ENCODE peak calls at places on chromosomes 4 and X, in five cellular contexts. C is cardiac fibroblast, N is lower lobe of right lung, W is GM13977, X is mesothelial cell of epicardium. K is an unnamed sample.

GRCh38 chr4:185708348-185708747 is 103.6 kb downstream of the SORBS2 start:
- DNase-seq in X (no peak), W (no peak), N (no peak), C (peak), K (no peak)

GRCh38 chrX:103175944-103176753 is 38.8 kb upstream of the BEX4 start:
- DNase-seq in N (peak), W (peak), C (peak), X (peak), K (peak)

GRCh38 chrX:107561468-107562215 is 66.7 kb upstream of the PRPS1 start:
- DNase-seq in W (no peak), N (no peak), C (peak), X (no peak), K (no peak)

GRCh38 chrX:87516716-87517115 is 886 bp upstream of the KLHL4 start:
- DNase-seq in N (no peak), W (no peak), C (peak), X (no peak), K (no peak)

GRCh38 chrX:45806410-45807121 is 605.9 kb upstream of the DIPK2B start:
- DNase-seq in N (no peak), C (peak), W (peak), X (no peak), K (peak)

GRCh38 chrX:131762802-131763234 is 218.9 kb downstream of the OR13H1 start:
- DNase-seq in X (no peak), C (no peak), N (no peak), W (no peak), K (no peak)

GRCh38 chr4:100882661-100883060 is 364.8 kb upstream of the EMCN start:
- DNase-seq in X (no peak), C (no peak), N (no peak), W (no peak), K (no peak)

GRCh38 chr4:53591372-53591892 is at the start of gene LNX1:
- DNase-seq in X (peak), C (no peak), W (no peak), N (peak), K (no peak)

GRCh38 chr4:182978152-182978827 is 61.1 kb upstream of the DCTD start:
- DNase-seq in X (no peak), N (no peak), W (peak), C (peak), K (no peak)

GRCh38 chrX:7132335-7133035 is 15.0 kb upstream of the STS start:
- DNase-seq in W (no peak), C (peak), N (peak), X (peak), K (no peak)

GRCh38 chr4:88006956-88007303 is 505 bp upstream of the PKD2 start:
- DNase-seq in N (no peak), W (no peak), X (no peak), C (peak), K (no peak)

GRCh38 chrX:45070116-45071007 is 130.3 kb downstream of the DIPK2B start:
- DNase-seq in N (no peak), C (peak), X (no peak), W (no peak), K (peak)

GRCh38 chrX:132819885-132820284 is 138.5 kb downstream of the HS6ST2 start:
- DNase-seq in C (no peak), W (no peak), X (no peak), N (no peak), K (no peak)

GRCh38 chr4:17809667-17810066 is 890 bp downstream of the DCAF16 start:
- DNase-seq in X (no peak), N (no peak), W (no peak), C (no peak), K (no peak)

GRCh38 chrX:20412871-20413486 is 146.3 kb upstream of the RPS6KA3 start:
- DNase-seq in X (no peak), W (peak), C (no peak), N (peak), K (no peak)

GRCh38 chr4:150178161-150178560 is 99.9 kb downstream of the DCLK2 start:
- DNase-seq in X (no peak), C (no peak), N (no peak), W (no peak), K (no peak)

GRCh38 chr4:169133932-169134331 is 123.9 kb upstream of the CBR4 start:
- DNase-seq in W (no peak), C (no peak), X (no peak), N (peak), K (no peak)

GRCh38 chr4:152258391-152258790 is 277.5 kb downstream of the FBXW7 start:
- DNase-seq in C (no peak), N (no peak), X (no peak), W (no peak), K (no peak)

GRCh38 chrX:42754582-42754981 is 23.4 kb downstream of the PPP1R2C start:
- DNase-seq in N (no peak), C (no peak), X (no peak), W (no peak), K (no peak)

GRCh38 chr4:125666635-125667034 is 351.9 kb downstream of the FAT4 start:
- DNase-seq in C (no peak), W (no peak), N (no peak), X (no peak), K (no peak)

GRCh38 chrX:136209016-136209738 is 42.0 kb downstream of the MAP7D3 start:
- DNase-seq in W (peak), C (peak), X (no peak), N (no peak), K (no peak)

GRCh38 chr4:101806914-101807313 is 16.4 kb downstream of the BANK1 start:
- DNase-seq in C (peak), N (no peak), W (peak), X (no peak), K (no peak)

GRCh38 chrX:131987252-131987651 is 35.9 kb upstream of the STK26 start:
- DNase-seq in N (no peak), W (peak), C (peak), X (no peak), K (no peak)

GRCh38 chr4:26020083-26020668 is 106.2 kb downstream of the SMIM20 start:
- DNase-seq in N (no peak), X (no peak), W (no peak), C (peak), K (no peak)

GRCh38 chr4:153512952-153513500 is 46.9 kb downstream of the TMEM131L start:
- DNase-seq in C (no peak), X (no peak), N (no peak), W (no peak), K (no peak)

GRCh38 chr4:89174784-89175183 is 63.5 kb downstream of the TIGD2 start:
- DNase-seq in W (no peak), C (no peak), X (no peak), N (no peak), K (no peak)

GRCh38 chrX:45077748-45078424 is 122.8 kb downstream of the DIPK2B start:
- DNase-seq in C (no peak), N (no peak), W (no peak), X (no peak), K (no peak)

GRCh38 chrX:44042124-44042523 is 68.9 kb upstream of the NDP start:
- DNase-seq in C (peak), W (no peak), X (no peak), N (no peak), K (peak)

GRCh38 chrX:13048265-13048664 is 3.8 kb upstream of the FAM9C start:
- DNase-seq in N (no peak), W (no peak), X (no peak), C (peak), K (no peak)

GRCh38 chr4:23969635-23970034 is 79.8 kb upstream of the PPARGC1A start:
- DNase-seq in X (no peak), C (no peak), N (no peak), W (no peak), K (no peak)

GRCh38 chr4:145735330-145735638 is 55.3 kb downstream of the C4orf51 start:
- DNase-seq in X (peak), N (no peak), C (peak), W (no peak), K (peak)

GRCh38 chr4:5378002-5378401 is 326.7 kb downstream of the STK32B start:
- DNase-seq in N (no peak), X (no peak), W (no peak), C (peak), K (no peak)

GRCh38 chr4:111043286-111043685 is 420.4 kb upstream of the PITX2 start:
- DNase-seq in X (no peak), C (no peak), N (no peak), W (no peak), K (no peak)

GRCh38 chr4:76956961-76957738 is 7.6 kb downstream of the SEPTIN11 start:
- DNase-seq in X (no peak), W (no peak), N (no peak), C (peak), K (no peak)

GRCh38 chr4:150262611-150263010 is 184.4 kb downstream of the DCLK2 start:
- DNase-seq in W (no peak), C (no peak), N (no peak), X (no peak), K (no peak)

DNA sequence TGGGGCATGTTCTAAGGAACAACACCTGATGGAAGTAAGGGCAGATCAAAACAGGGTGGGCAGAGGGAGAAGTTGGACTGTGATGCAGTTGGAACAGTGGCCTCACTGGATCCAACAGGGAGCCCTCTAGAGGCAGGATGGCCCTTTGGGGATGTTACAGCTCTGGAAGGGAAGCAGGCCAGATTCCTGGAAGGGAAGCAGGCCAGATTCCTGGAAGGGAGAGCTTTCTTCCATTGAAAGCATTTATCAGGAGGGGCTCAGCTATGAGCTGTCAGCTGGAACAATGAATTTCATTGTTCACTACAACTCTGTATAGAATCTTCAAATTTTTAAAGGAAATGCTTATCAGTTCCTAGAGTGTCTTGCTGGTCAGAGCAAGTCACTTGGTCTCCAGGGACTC is 17.7 kb downstream of the IL15 start:
- DNase-seq in C (peak), X (no peak), W (no peak), N (peak), K (no peak)
- TF ChIP-seq CTCF in C (peak), X (no peak), W (peak), N (peak), K (peak)

GRCh38 chrX:47817421-47817820 is 19.3 kb upstream of the ZNF81 start:
- DNase-seq in X (no peak), W (no peak), N (no peak), C (no peak), K (no peak)

GRCh38 chrX:47809065-47809788 is 27.5 kb upstream of the ZNF81 start:
- DNase-seq in N (no peak), W (no peak), C (no peak), X (no peak), K (no peak)

GRCh38 chrX:47815901-47816845 is 20.5 kb upstream of the ZNF81 start:
- DNase-seq in W (no peak), X (no peak), N (no peak), C (peak), K (no peak)

GRCh38 chrX:47817897-47818296 is 18.8 kb upstream of the ZNF81 start:
- DNase-seq in C (no peak), W (no peak), X (no peak), N (no peak), K (no peak)

DNA sequence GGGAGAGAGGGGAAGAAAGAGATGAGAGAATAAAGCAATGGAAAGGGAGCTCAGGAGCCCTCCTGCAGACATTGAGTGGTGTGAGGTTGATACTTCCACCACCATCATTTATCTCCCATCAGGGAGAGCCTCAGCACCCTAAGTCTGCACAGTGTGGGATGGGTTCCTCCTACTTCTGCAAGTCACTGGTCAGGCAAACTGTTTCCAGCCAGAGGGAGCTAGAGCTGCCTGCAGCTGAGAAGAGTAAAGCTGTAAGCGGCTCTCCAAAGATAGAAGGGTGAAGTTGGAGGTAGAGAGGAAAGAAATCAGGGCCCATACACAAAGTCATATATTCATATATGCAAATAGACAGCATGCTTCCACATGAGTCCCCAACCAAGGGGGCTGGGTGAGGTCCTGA is 21.8 kb upstream of the ZNF81 start:
- DNase-seq in N (no peak), X (no peak), W (no peak), C (no peak), K (no peak)
- TF ChIP-seq CTCF in N (no peak), X (no peak), W (no peak), C (peak), K (no peak)

DNA sequence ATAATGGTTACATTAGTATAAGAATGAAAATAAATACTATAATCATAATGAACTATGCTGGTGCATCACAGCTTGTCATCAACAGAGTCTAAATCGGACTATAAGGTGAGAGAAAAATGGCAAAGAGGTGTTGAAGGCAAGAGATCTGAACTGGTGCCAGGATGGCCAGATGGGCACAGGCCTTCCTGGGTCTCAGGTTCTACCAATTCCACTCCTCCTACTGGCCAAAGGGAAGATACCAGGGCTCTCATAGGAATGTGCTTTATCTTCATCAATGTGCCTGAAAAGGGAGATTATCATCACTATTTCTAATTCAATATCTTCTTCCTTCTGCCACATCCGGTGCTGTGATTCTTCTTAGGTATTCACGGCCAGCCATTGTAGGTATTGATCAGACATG is 107.6 kb downstream of the GASK1B start:
- DNase-seq in C (no peak), W (no peak), X (no peak), N (no peak), K (no peak)
- TF ChIP-seq CTCF in C (peak), W (no peak), X (no peak), N (no peak), K (no peak)

DNA sequence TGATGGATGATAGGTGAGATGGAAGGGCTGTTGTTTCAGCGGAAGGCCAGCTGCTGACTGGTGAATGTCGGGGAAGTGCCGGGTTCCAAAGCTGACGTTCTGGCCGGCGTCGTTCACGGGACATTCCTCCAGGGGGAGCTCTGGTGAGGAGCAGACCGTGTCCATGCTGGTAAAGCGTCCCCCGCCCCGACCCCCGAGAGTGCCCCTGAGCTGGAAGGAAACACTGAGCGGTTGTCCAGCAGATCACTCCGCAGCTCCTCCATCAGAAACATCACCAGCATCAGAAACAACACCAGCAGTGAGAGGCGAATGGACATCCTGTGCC is 18.6 kb upstream of the ADRA2C start:
- DNase-seq in C (peak), W (no peak), X (no peak), N (no peak), K (no peak)
- TF ChIP-seq CTCF in C (peak), W (peak), X (peak), N (peak), K (peak)

GRCh38 chr4:55444822-55445221 is 49.1 kb downstream of the TMEM165 start:
- DNase-seq in N (no peak), C (peak), W (no peak), X (no peak), K (no peak)
- TF ChIP-seq CTCF in N (no peak), C (peak), W (peak), X (no peak), K (peak)